ENCODE peak calls at places on chromosome 17, in seven cellular contexts. H is HepG2, I is IMR-90, D is cardiac fibroblast, V is heart right ventricle, B is heart left ventricle, J is thoracic aorta. O is an unnamed sample.

GRCh38 chr17:74157366-74157765 is 46.1 kb upstream of the RPL38 start:
- DNase-seq in H (no peak), I (no peak), D (no peak), V (no peak), B (no peak), J (no peak), O (no peak)

GRCh38 chr17:17401271-17401781 is 75.5 kb upstream of the MED9 start:
- DNase-seq in H (peak; percentile 56), I (no peak), D (peak; percentile 65), V (no peak), B (no peak), J (no peak), O (no peak)

GRCh38 chr17:77840576-77841160 is 117.8 kb upstream of the TNRC6C start:
- DNase-seq in H (no peak), I (no peak), D (no peak), V (no peak), B (no peak), J (no peak), O (no peak)

GRCh38 chr17:75124041-75124818 is 7.3 kb downstream of the NT5C start:
- DNase-seq in H (peak; percentile 48), I (peak; percentile 18), D (peak; percentile 82), V (peak; percentile 50), B (peak; percentile 59), J (no peak), O (no peak)

GRCh38 chr17:74542727-74543383 is 3.1 kb downstream of the CD300C start:
- DNase-seq in H (no peak), I (no peak), D (no peak), V (no peak), B (no peak), J (no peak), O (no peak)

GRCh38 chr17:63967953-63968352 is 4.8 kb downstream of the SCN4A start:
- DNase-seq in H (no peak), I (peak; percentile 8), D (no peak), V (no peak), B (no peak), J (no peak), O (no peak)

GRCh38 chr17:77649717-77650211 is 308.7 kb upstream of the TNRC6C start:
- DNase-seq in H (no peak), I (no peak), D (no peak), V (no peak), B (no peak), J (no peak), O (peak; percentile 38)

GRCh38 chr17:45224671-45225050 is 3.0 kb downstream of the FMNL1 start:
- DNase-seq in H (no peak), I (no peak), D (no peak), V (no peak), B (peak; percentile 42), J (no peak), O (no peak)

GRCh38 chr17:40550608-40551007 is 14.7 kb downstream of the CCR7 start:
- DNase-seq in H (no peak), I (peak; percentile 74), D (peak; percentile 97), V (peak; percentile 69), B (peak; percentile 72), J (no peak), O (no peak)

GRCh38 chr17:64146418-64147109 is 16.6 kb upstream of the ERN1 start:
- DNase-seq in H (peak; percentile 52), I (peak; percentile 72), D (peak; percentile 79), V (peak; percentile 60), B (peak; percentile 74), J (no peak), O (peak; percentile 29)

GRCh38 chr17:37406635-37407455 is at the start of the genes ACACA and TADA2A:
- DNase-seq in H (peak; percentile 63), I (peak; percentile 63), D (peak; percentile 85), V (peak; percentile 81), B (peak; percentile 86), J (peak; percentile 14), O (peak; percentile 95)

GRCh38 chr17:76268015-76268749 is 3.0 kb downstream of the UBALD2 start:
- DNase-seq in H (no peak), I (peak; percentile 45), D (peak; percentile 93), V (peak; percentile 78), B (peak; percentile 87), J (no peak), O (peak; percentile 67)

GRCh38 chr17:4097165-4097960 is 45.5 kb downstream of the ZZEF1 start:
- DNase-seq in H (no peak), I (no peak), D (no peak), V (no peak), B (no peak), J (no peak), O (no peak)

GRCh38 chr17:34254146-34254545 is 939 bp upstream of the CCL2 start:
- DNase-seq in H (no peak), I (peak; percentile 83), D (peak; percentile 91), V (no peak), B (no peak), J (no peak), O (no peak)

GRCh38 chr17:9850151-9850550 is 24.4 kb downstream of the GLP2R start:
- DNase-seq in H (no peak), I (no peak), D (no peak), V (no peak), B (no peak), J (no peak), O (no peak)

GRCh38 chr17:62968445-62968923 is 2.4 kb downstream of the TANC2 start:
- DNase-seq in H (peak; percentile 83), I (peak; percentile 94), D (peak; percentile 93), V (no peak), B (no peak), J (no peak), O (peak; percentile 88)

GRCh38 chr17:8248751-8249607 is at the start of gene PFAS:
- DNase-seq in H (peak; percentile 87), I (peak; percentile 89), D (peak; percentile 92), V (peak; percentile 95), B (peak; percentile 97), J (peak; percentile 79), O (peak; percentile 93)

GRCh38 chr17:4591529-4591928 is 7.2 kb downstream of the SMTNL2 start:
- DNase-seq in H (no peak), I (peak; percentile 53), D (peak; percentile 49), V (no peak), B (no peak), J (no peak), O (no peak)

GRCh38 chr17:18951941-18952842 is at the start of gene SLC5A10:
- DNase-seq in H (peak; percentile 51), I (no peak), D (no peak), V (no peak), B (no peak), J (no peak), O (no peak)
- TF ChIP-seq CTCF in H (peak; percentile 73), I (peak; percentile 16), D (peak; percentile 28), V (no peak), B (no peak), J (no peak), O (peak; percentile 31)

GRCh38 chr17:58539703-58540102 is 25.3 kb upstream of the MTMR4 start:
- DNase-seq in H (no peak), I (no peak), D (no peak), V (no peak), B (no peak), J (no peak), O (no peak)

GRCh38 chr17:58538801-58539410 is 24.5 kb upstream of the MTMR4 start:
- DNase-seq in H (no peak), I (no peak), D (peak; percentile 68), V (no peak), B (no peak), J (no peak), O (no peak)

GRCh38 chr17:58537266-58537665 is 22.8 kb upstream of the MTMR4 start:
- DNase-seq in H (no peak), I (no peak), D (no peak), V (no peak), B (no peak), J (no peak), O (no peak)

GRCh38 chr17:58536541-58536940 is 22.1 kb upstream of the MTMR4 start:
- DNase-seq in H (no peak), I (no peak), D (no peak), V (no peak), B (no peak), J (no peak), O (no peak)

GRCh38 chr17:58541249-58541648 is 26.8 kb upstream of the MTMR4 start:
- DNase-seq in H (no peak), I (no peak), D (no peak), V (no peak), B (no peak), J (no peak), O (peak; percentile 54)
- TF ChIP-seq CTCF in H (no peak), I (peak; percentile 13), D (peak; percentile 40), V (peak; percentile 21), B (no peak), J (no peak), O (peak; percentile 58)

DNA sequence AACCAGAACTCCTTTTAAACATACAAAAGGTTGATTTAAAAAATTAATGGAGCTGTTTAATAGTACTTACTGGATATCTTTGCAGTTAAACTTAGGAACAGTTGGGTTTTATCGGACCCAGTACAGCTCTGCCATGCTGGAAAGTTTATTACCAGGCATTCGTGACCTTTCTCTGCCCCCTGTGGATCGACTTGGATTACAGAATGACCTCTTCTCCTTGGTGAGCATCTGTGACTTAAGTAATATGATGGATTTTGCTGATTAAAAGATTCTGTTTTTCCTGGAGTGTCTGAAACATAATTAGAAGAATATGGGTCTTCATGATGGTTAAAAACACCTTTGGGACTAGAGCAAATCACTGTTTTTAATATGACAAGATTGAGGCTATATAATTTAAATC is 45.9 kb upstream of the KPNB1 start:
- DNase-seq in H (no peak), I (no peak), D (no peak), V (no peak), B (no peak), J (no peak), O (no peak)
- TF ChIP-seq CTCF in H (no peak), I (no peak), D (no peak), V (no peak), B (no peak), J (no peak), O (no peak)

GRCh38 chr17:55177159-55177913 is 87.4 kb upstream of the HLF start:
- DNase-seq in H (peak; percentile 28), I (no peak), D (no peak), V (no peak), B (no peak), J (no peak), O (no peak)
- TF ChIP-seq CTCF in H (peak; percentile 61), I (no peak), D (peak; percentile 8), V (no peak), B (no peak), J (no peak), O (peak; percentile 32)

DNA sequence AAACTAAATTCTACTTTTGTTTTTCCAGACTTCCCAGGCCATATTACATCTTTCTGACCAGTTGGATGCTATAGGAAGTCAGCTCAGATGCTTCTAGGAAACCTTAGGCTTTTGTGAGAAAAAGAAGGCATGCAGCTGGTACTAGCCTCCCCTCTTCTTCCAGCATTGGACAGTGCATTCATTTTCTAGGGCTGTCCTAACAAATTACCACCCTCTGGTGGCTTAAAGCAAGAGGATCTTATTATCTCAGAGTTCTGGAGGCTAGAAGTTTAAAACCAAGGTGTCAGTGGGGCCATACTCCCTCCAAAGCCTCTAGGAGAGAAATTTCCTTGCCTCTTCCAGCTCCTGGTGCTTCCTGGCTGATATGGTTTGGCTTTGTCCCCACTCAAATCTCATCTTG is 467.8 kb downstream of the SLC39A11 start:
- DNase-seq in H (no peak), I (no peak), D (peak; percentile 8), V (no peak), B (no peak), J (no peak), O (no peak)
- TF ChIP-seq CTCF in H (peak; percentile 14), I (no peak), D (no peak), V (no peak), B (no peak), J (no peak), O (no peak)

O was measured in GM13977.